ENCODE peak calls at places on chromosomes 5 and 9, in eight cellular contexts. L is foreskin fibroblast, B is A549, V is AG10803, P is IMR-90, S is tibial artery, M is PC-3, Q is AG04449. U is an unnamed sample.

GRCh38 chr5:26553079-26553478 is 485.3 kb downstream of the CDH9 start:
- DNase-seq in V (no peak), L (no peak), Q (no peak), S (no peak), M (peak), B (peak), P (no peak), U (peak)

GRCh38 chr5:67209141-67209771 is 12.7 kb upstream of the CD180 start:
- DNase-seq in P (peak), S (peak), M (peak), V (peak), B (peak), Q (no peak), L (peak), U (peak)

GRCh38 chr5:54289769-54290168 is 20.6 kb downstream of the ARL15 start:
- DNase-seq in Q (no peak), B (no peak), V (no peak), S (no peak), M (no peak), P (no peak), L (no peak), U (no peak)

GRCh38 chr5:169545762-169546161 is 37.8 kb upstream of the SPDL1 start:
- DNase-seq in B (peak), P (peak), L (peak), Q (no peak), M (peak), V (peak), S (no peak), U (peak)

GRCh38 chr9:129383005-129383414 is 204.9 kb upstream of the IER5L start:
- DNase-seq in B (no peak), V (no peak), M (peak), S (peak), P (no peak), Q (no peak), L (peak), U (no peak)

GRCh38 chr5:128412145-128412930 is 125.7 kb downstream of the FBN2 start:
- DNase-seq in Q (no peak), M (no peak), L (no peak), V (no peak), S (no peak), P (no peak), B (no peak), U (no peak)

GRCh38 chr9:71748280-71748743 is 20.0 kb downstream of the CEMIP2 start:
- DNase-seq in Q (peak), V (peak), P (peak), M (peak), S (no peak), B (no peak), L (peak), U (peak)

GRCh38 chr5:117752403-117752802 is 1177.8 kb upstream of the SEMA6A start:
- DNase-seq in M (no peak), B (no peak), Q (no peak), L (no peak), P (no peak), V (no peak), S (no peak), U (no peak)

GRCh38 chr9:107639426-107639825 is 149.9 kb upstream of the KLF4 start:
- DNase-seq in P (no peak), B (no peak), V (no peak), L (no peak), Q (no peak), S (no peak), M (no peak), U (no peak)

GRCh38 chr5:172059661-172060100 is 53.2 kb upstream of the FBXW11 start:
- DNase-seq in P (no peak), S (no peak), B (no peak), V (no peak), M (peak), L (no peak), Q (no peak), U (no peak)

GRCh38 chr5:117182104-117182503 is 607.5 kb upstream of the SEMA6A start:
- DNase-seq in B (no peak), Q (no peak), M (no peak), V (no peak), S (no peak), P (no peak), L (no peak), U (no peak)

GRCh38 chr9:15642369-15642962 is 89.6 kb downstream of the CCDC171 start:
- DNase-seq in M (peak), S (no peak), L (no peak), P (peak), V (peak), Q (no peak), B (peak), U (peak)

GRCh38 chr9:127194881-127195713 is 69.5 kb upstream of the GARNL3 start:
- DNase-seq in M (peak), Q (no peak), P (peak), S (no peak), L (no peak), V (peak), B (peak), U (no peak)

GRCh38 chr9:38359689-38360385 is 32.7 kb upstream of the ALDH1B1 start:
- DNase-seq in Q (no peak), S (peak), V (peak), P (no peak), M (no peak), B (no peak), L (no peak), U (peak)

GRCh38 chr5:69030663-69031062 is 63.2 kb upstream of the SLC30A5 start:
- DNase-seq in M (no peak), S (no peak), V (no peak), B (no peak), P (peak), L (no peak), Q (no peak), U (peak)

GRCh38 chr5:995318-995717 is 13.3 kb upstream of the NKD2 start:
- DNase-seq in V (no peak), Q (no peak), B (no peak), S (peak), P (no peak), L (no peak), M (no peak), U (no peak)

GRCh38 chr5:96090205-96090604 is 128.6 kb upstream of the ELL2 start:
- DNase-seq in B (no peak), V (no peak), Q (no peak), P (no peak), M (no peak), L (no peak), S (no peak), U (no peak)

GRCh38 chr5:39177629-39177959 is 41.8 kb downstream of the FYB1 start:
- DNase-seq in V (no peak), S (no peak), Q (no peak), M (no peak), B (no peak), L (no peak), P (no peak), U (no peak)

GRCh38 chr9:125106285-125106893 is 36.9 kb downstream of the SCAI start:
- DNase-seq in Q (peak), B (no peak), L (peak), M (peak), S (no peak), P (peak), V (peak), U (peak)

GRCh38 chr5:88713818-88714217 is 169.2 kb downstream of the MEF2C start:
- DNase-seq in V (no peak), L (no peak), S (no peak), P (no peak), B (no peak), Q (no peak), M (no peak), U (no peak)

GRCh38 chr5:178068293-178068692 is 45.0 kb upstream of the N4BP3 start:
- DNase-seq in B (no peak), S (no peak), P (no peak), M (no peak), V (no peak), Q (no peak), L (no peak), U (no peak)

GRCh38 chr9:105554042-105554441 is 3.9 kb upstream of the FKTN start:
- DNase-seq in Q (no peak), B (peak), L (no peak), S (no peak), M (no peak), P (peak), V (no peak), U (no peak)

GRCh38 chr5:165508286-165508685 is 2002.9 kb downstream of the MAT2B start:
- DNase-seq in L (no peak), M (no peak), P (no peak), Q (no peak), V (no peak), S (no peak), B (no peak), U (peak)

GRCh38 chr5:165508861-165509260 is 2003.4 kb downstream of the MAT2B start:
- DNase-seq in P (no peak), B (no peak), M (no peak), V (no peak), L (no peak), Q (no peak), S (no peak), U (no peak)

GRCh38 chr5:165497707-165498106 is 1992.3 kb downstream of the MAT2B start:
- DNase-seq in M (peak), V (no peak), S (no peak), Q (no peak), B (peak), P (peak), L (no peak), U (no peak)

GRCh38 chr5:165504716-165505115 is 1999.3 kb downstream of the MAT2B start:
- DNase-seq in P (no peak), B (no peak), S (no peak), V (no peak), Q (no peak), M (no peak), L (no peak), U (no peak)

DNA sequence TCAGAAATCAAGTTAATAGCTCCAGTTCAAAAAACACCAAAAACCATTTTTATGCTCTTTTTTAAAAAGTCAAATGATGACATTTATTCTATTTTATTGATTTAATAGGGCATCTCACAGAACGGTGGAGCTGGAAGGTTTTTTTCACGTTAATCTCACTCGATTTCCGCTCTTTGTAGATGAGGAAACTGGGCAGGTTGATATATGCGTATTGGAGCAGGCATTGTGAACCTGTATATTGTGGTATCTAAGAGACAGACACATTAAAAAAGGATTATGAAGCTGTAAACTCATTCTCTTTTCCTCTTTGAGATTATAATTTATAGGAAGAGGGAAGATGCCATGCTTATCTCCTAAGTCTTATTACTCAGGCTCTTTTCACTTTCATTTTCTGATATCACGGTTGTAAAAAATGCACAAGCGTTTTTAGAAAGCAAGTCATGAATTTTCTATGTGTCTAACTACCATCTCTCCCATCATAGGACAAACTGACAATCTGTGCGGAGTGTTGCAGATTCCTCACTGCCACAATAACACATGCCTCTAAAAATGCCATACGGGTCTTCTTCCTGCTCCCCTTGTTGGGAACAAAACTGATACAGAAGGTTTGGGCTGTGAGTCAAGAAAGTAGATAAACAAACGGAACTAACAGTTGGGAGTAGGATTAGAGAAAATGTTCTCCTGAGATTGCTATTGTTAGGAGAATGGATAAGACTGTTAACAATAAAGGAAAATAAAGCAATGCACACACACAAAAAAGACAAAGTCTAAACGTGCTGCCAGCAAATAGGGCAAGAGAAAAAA is 1997.7 kb downstream of the MAT2B start:
- DNase-seq in L (no peak), B (no peak), P (peak), V (no peak), M (no peak), Q (no peak), S (no peak), U (peak)
- H3K4me3 ChIP-seq in L (no peak), B (peak), P (peak), V (no peak), M (peak), Q (no peak), S (no peak), U (peak)

GRCh38 chr5:31638748-31639418 is at the start of gene PDZD2:
- DNase-seq in P (peak), V (peak), Q (no peak), M (peak), L (peak), S (peak), B (peak), U (peak)
- TF ChIP-seq CTCF in P (peak), V (peak), Q (peak), M (peak), L (peak), S (peak), B (peak), U (peak)

GRCh38 chr5:6734243-6734695 is 21.0 kb downstream of the TENT4A start:
- DNase-seq in V (peak), B (no peak), Q (no peak), P (peak), M (no peak), S (no peak), L (no peak), U (no peak)

GRCh38 chr5:6732634-6733410 is 19.6 kb downstream of the TENT4A start:
- DNase-seq in P (peak), Q (no peak), L (peak), B (no peak), V (peak), S (no peak), M (peak), U (peak)

GRCh38 chr5:6731465-6732237 is 18.4 kb downstream of the TENT4A start:
- DNase-seq in B (no peak), P (peak), S (no peak), V (peak), Q (no peak), L (no peak), M (no peak), U (no peak)

GRCh38 chr5:6734781-6735180 is 21.5 kb downstream of the TENT4A start:
- DNase-seq in V (no peak), L (no peak), P (no peak), S (no peak), B (no peak), M (no peak), Q (no peak), U (no peak)

DNA sequence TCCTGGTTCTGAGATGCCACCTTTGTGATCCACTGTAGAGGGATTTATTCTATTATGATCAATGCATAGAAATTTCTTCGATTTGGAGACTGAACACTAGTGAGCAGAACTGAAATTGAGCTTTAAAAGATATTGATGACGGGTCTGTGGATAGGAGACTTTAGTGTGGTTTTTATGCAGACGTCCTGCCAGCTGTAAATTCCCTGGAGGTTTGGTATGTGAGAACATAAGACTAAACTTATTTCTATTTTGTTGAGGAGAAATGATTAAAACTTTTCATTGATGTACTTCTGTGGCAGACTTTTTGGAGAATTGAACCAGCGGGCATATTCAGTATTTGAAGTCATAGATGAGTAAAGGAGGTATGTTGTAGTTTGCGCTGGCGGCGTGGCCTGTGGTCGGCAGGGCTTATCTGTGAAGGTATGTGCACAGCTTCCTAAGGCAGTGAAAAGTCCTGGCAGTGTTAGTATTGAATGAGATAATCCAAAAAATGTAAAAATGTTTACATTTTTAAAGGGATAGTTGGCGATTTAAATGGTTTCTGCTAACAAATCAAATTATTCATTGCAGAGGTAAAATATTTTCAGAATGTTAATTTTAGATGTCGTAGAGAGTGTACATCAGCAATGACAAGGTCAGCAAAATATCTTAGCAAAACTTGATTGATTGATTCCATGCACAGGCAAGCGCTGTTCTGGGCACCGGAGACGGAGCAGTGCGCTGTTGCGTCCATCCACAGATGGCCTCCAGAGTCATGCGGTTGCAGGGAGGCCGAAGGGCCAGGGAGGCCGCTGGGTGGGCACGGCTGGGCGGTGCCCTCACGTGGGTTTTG is 20.4 kb downstream of the TENT4A start:
- DNase-seq in V (peak), P (peak), M (no peak), Q (no peak), B (no peak), L (no peak), S (no peak), U (peak)
- H3K4me3 ChIP-seq in V (no peak), P (no peak), M (no peak), Q (no peak), B (no peak), L (no peak), S (no peak), U (no peak)

GRCh38 chr5:162593881-162594280 is 526.3 kb downstream of the GABRG2 start:
- DNase-seq in P (no peak), V (no peak), B (peak), L (no peak), S (no peak), M (peak), Q (no peak), U (no peak)
- TF ChIP-seq CTCF in P (no peak), V (no peak), B (no peak), L (no peak), S (no peak), M (peak), Q (no peak), U (no peak)

GRCh38 chr5:137843676-137844284 is 23.9 kb upstream of the MYOT start:
- DNase-seq in B (no peak), Q (no peak), P (no peak), M (no peak), L (no peak), S (no peak), V (no peak), U (no peak)
- H3K4me3 ChIP-seq in B (no peak), Q (no peak), P (no peak), M (no peak), L (no peak), S (no peak), V (no peak), U (no peak)

DNA sequence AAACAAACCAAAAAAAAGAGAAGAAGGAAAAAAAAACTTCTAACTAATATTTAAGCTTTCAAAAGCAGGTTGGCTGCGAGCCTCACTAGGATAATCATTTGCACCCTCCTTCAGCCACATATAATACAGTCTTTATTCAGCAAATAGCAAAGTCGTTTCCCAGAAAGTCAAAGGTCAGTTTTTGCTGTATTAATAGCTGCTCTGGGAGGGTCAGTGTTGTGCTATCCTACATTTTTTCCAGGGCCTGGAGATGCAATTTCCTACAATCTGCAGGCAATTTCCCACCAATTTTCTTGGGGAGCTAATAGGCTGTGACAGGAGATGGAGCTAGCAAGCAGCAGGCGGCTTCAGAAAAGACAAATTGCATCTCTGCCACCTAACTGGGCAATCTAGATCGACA is 136.8 kb downstream of the TLE1 start:
- DNase-seq in S (no peak), P (no peak), B (no peak), L (no peak), M (no peak), V (no peak), Q (no peak), U (no peak)
- TF ChIP-seq CTCF in S (no peak), P (no peak), B (no peak), L (no peak), M (no peak), V (no peak), Q (no peak), U (no peak)

GRCh38 chr5:2702096-2702879 is 49.2 kb downstream of the IRX2 start:
- DNase-seq in V (no peak), B (no peak), M (no peak), S (no peak), Q (no peak), P (no peak), L (no peak), U (no peak)
- H3K4me3 ChIP-seq in V (no peak), B (no peak), M (no peak), S (no peak), Q (no peak), P (no peak), L (no peak), U (no peak)

GRCh38 chr5:64682608-64683007 is 7.7 kb upstream of the SHISAL2B start:
- DNase-seq in L (no peak), V (no peak), Q (no peak), B (peak), M (no peak), S (no peak), P (no peak), U (no peak)

GRCh38 chr5:64678400-64678799 is 11.9 kb upstream of the SHISAL2B start:
- DNase-seq in V (no peak), Q (no peak), M (no peak), P (no peak), L (no peak), B (no peak), S (no peak), U (no peak)

GRCh38 chr5:64680289-64680688 is 10.0 kb upstream of the SHISAL2B start:
- DNase-seq in V (no peak), Q (no peak), M (peak), P (no peak), S (no peak), L (no peak), B (peak), U (no peak)
- TF ChIP-seq CTCF in V (peak), Q (no peak), M (peak), P (peak), S (no peak), L (peak), B (no peak), U (peak)